ENCODE peak calls at places on chromosomes 4 and X, in four cellular contexts. G, H, D and S are unnamed samples.

GRCh38 chr4:180120114-180120513 is 2123.1 kb upstream of the TENM3 start:
- DNase-seq in D (no peak), H (no peak), G (no peak), S (no peak)

GRCh38 chr4:113790478-113790877 is 28.9 kb upstream of the CAMK2D start:
- DNase-seq in D (no peak), G (no peak), H (no peak), S (no peak)

GRCh38 chrX:74788545-74789086 is 136.6 kb downstream of the NEXMIF start:
- DNase-seq in D (no peak), G (no peak), H (no peak), S (no peak)

GRCh38 chr4:182277402-182277801 is 34.2 kb downstream of the TENM3 start:
- DNase-seq in G (no peak), D (no peak), H (peak; percentile 10), S (peak; percentile 59)

GRCh38 chrX:46251755-46252154 is 293.5 kb downstream of the ZNF674 start:
- DNase-seq in G (no peak), D (peak; percentile 25), H (no peak), S (peak; percentile 9)

GRCh38 chr4:139229534-139230039 is 50.4 kb downstream of the MGARP start:
- DNase-seq in H (peak; percentile 63), D (peak; percentile 84), G (no peak), S (peak; percentile 84)

GRCh38 chrX:45889471-45889870 is 655.8 kb downstream of the ZNF674 start:
- DNase-seq in D (no peak), G (no peak), H (no peak), S (no peak)

GRCh38 chrX:154991476-154991875 is 31.0 kb downstream of the F8 start:
- DNase-seq in D (no peak), H (no peak), G (no peak), S (no peak)

GRCh38 chr4:60562353-60562752 is 637.8 kb upstream of the ADGRL3 start:
- DNase-seq in D (no peak), H (no peak), G (no peak), S (no peak)

GRCh38 chrX:36867143-36867542 is 141.0 kb upstream of the FAM47C start:
- DNase-seq in G (no peak), D (peak; percentile 33), H (no peak), S (peak; percentile 41)

GRCh38 chr4:128810871-128811570 is 1.5 kb downstream of the JADE1 start:
- DNase-seq in H (peak; percentile 69), G (peak; percentile 61), D (peak; percentile 84), S (peak; percentile 83)

GRCh38 chrX:118347131-118347530 is 1.2 kb downstream of the WDR44 start:
- DNase-seq in G (no peak), H (peak; percentile 60), D (peak; percentile 70), S (peak; percentile 67)

GRCh38 chr4:186767794-186768193 is 44.1 kb upstream of the FAT1 start:
- DNase-seq in H (no peak), D (no peak), G (no peak), S (no peak)

GRCh38 chr4:122739174-122739573 is 6.7 kb downstream of the BBS12 start:
- DNase-seq in D (peak; percentile 80), G (no peak), H (no peak), S (peak; percentile 96)

GRCh38 chr4:28879178-28879577 is 1841.0 kb upstream of the PCDH7 start:
- DNase-seq in G (no peak), H (no peak), D (peak; percentile 30), S (peak; percentile 1)

GRCh38 chr4:86853209-86853608 is 4.0 kb upstream of the SLC10A6 start:
- DNase-seq in D (no peak), G (no peak), H (no peak), S (no peak)

GRCh38 chr4:86141166-86141565 is 218.7 kb downstream of the MAPK10 start:
- DNase-seq in G (no peak), H (peak; percentile 24), D (no peak), S (no peak)

GRCh38 chr4:123706961-123707360 is 310.4 kb downstream of the SPRY1 start:
- DNase-seq in D (no peak), G (no peak), H (peak; percentile 50), S (peak; percentile 2)

GRCh38 chr4:157217708-157218107 is 2.8 kb upstream of the GRIA2 start:
- DNase-seq in G (no peak), D (peak; percentile 45), H (peak; percentile 27), S (peak; percentile 61)

GRCh38 chr4:17781072-17781830 is at the start of gene FAM184B:
- DNase-seq in D (peak; percentile 9), H (no peak), G (no peak), S (no peak)

GRCh38 chr4:3135155-3136011 is 60.9 kb downstream of the HTT start:
- DNase-seq in G (no peak), H (no peak), D (peak; percentile 47), S (no peak)

GRCh38 chrX:37846934-37847732 is at the start of gene DYNLT3:
- DNase-seq in G (peak; percentile 48), D (peak; percentile 53), H (peak; percentile 43), S (peak; percentile 61)